ENCODE peak calls at places on chromosomes 16 and 17, in four cellular contexts. C is K562, L is GM12878, U is HepG2. Z is an unnamed sample.

GRCh38 chr17:28720247-28720996 is 637 bp downstream of the RPL23A start:
- DNase-seq in U (no peak), C (no peak), L (no peak), Z (no peak)

GRCh38 chr16:49855280-49855821 is 561 bp downstream of the ZNF423 start:
- DNase-seq in C (peak), L (peak), U (no peak), Z (peak)

GRCh38 chr16:70577256-70577698 is 53.7 kb downstream of the SF3B3 start:
- DNase-seq in L (no peak), U (no peak), C (no peak), Z (peak)

GRCh38 chr17:57363998-57364645 is 107.8 kb downstream of the MSI2 start:
- DNase-seq in L (no peak), C (no peak), U (no peak), Z (no peak)

GRCh38 chr17:51948128-51948527 is 210.4 kb downstream of the CA10 start:
- DNase-seq in C (no peak), L (no peak), U (no peak), Z (no peak)

GRCh38 chr17:80374732-80375118 is 40.2 kb upstream of the ENDOV start:
- DNase-seq in U (no peak), L (no peak), C (no peak), Z (no peak)

GRCh38 chr16:813204-813915 is 12.8 kb upstream of the GNG13 start:
- DNase-seq in L (no peak), C (peak), U (peak), Z (no peak)

GRCh38 chr17:36048061-36048460 is 16.0 kb upstream of the CCL18 start:
- DNase-seq in C (no peak), L (no peak), U (no peak), Z (no peak)

GRCh38 chr17:35498429-35499178 is 38.9 kb downstream of the SLFN12L start:
- DNase-seq in U (no peak), L (no peak), C (no peak), Z (no peak)

GRCh38 chr16:1763521-1764511 is 7.5 kb downstream of the NME3 start:
- DNase-seq in U (no peak), L (no peak), C (peak), Z (no peak)

GRCh38 chr17:80123791-80124190 is 22.4 kb downstream of the GAA start:
- DNase-seq in U (no peak), L (no peak), C (no peak), Z (no peak)

GRCh38 chr16:23538919-23539278 is 18.3 kb downstream of the EARS2 start:
- DNase-seq in U (no peak), C (no peak), L (no peak), Z (no peak)

GRCh38 chr17:57477483-57478357 is 221.4 kb downstream of the MSI2 start:
- DNase-seq in U (no peak), C (no peak), L (no peak), Z (no peak)

GRCh38 chr16:35552763-35553162 is 2093.4 kb downstream of the TP53TG3F start:
- DNase-seq in C (no peak), U (no peak), L (no peak), Z (no peak)

GRCh38 chr16:19417640-19418039 is at the start of gene TMC5:
- DNase-seq in L (no peak), C (peak), U (no peak), Z (no peak)

GRCh38 chr16:85894266-85894665 is 4.7 kb upstream of the IRF8 start:
- DNase-seq in L (no peak), C (no peak), U (peak), Z (no peak)

GRCh38 chr17:35245196-35245486 is 2.3 kb downstream of the SLFN5 start:
- DNase-seq in L (no peak), C (no peak), U (no peak), Z (peak)

GRCh38 chr17:66834919-66835454 is at the start of gene CACNG5:
- DNase-seq in L (no peak), U (no peak), C (peak), Z (no peak)

GRCh38 chr16:23302045-23302956 is at the start of gene SCNN1B:
- DNase-seq in L (no peak), U (no peak), C (no peak), Z (no peak)

GRCh38 chr17:40922239-40922638 is 15.2 kb downstream of the KRT23 start:
- DNase-seq in C (no peak), U (peak), L (no peak), Z (peak)

GRCh38 chr17:63275318-63275967 is 170.7 kb downstream of the CYB561 start:
- DNase-seq in L (no peak), C (peak), U (peak), Z (peak)

GRCh38 chr17:38328620-38329019 is 15.1 kb downstream of the GPR179 start:
- DNase-seq in U (no peak), C (no peak), L (no peak), Z (no peak)

GRCh38 chr16:3013491-3013951 is 798 bp downstream of the CLDN9 start:
- DNase-seq in L (no peak), U (no peak), C (no peak), Z (no peak)

GRCh38 chr17:3989156-3989886 is 25.1 kb upstream of the ATP2A3 start:
- DNase-seq in L (no peak), U (no peak), C (no peak), Z (peak)

GRCh38 chr17:3992370-3992769 is 28.1 kb upstream of the ATP2A3 start:
- DNase-seq in C (no peak), L (no peak), U (no peak), Z (no peak)

GRCh38 chr17:3993493-3994220 is 29.4 kb upstream of the ATP2A3 start:
- DNase-seq in U (no peak), C (no peak), L (peak), Z (peak)

GRCh38 chr17:3988297-3989120 is 24.3 kb upstream of the ATP2A3 start:
- DNase-seq in L (no peak), U (no peak), C (no peak), Z (no peak)

GRCh38 chr17:3990391-3991127 is 26.3 kb upstream of the ATP2A3 start:
- DNase-seq in U (no peak), C (no peak), L (no peak), Z (no peak)
- TF ChIP-seq MYC in U (no peak), C (no peak), L (no peak), Z (no peak)

DNA sequence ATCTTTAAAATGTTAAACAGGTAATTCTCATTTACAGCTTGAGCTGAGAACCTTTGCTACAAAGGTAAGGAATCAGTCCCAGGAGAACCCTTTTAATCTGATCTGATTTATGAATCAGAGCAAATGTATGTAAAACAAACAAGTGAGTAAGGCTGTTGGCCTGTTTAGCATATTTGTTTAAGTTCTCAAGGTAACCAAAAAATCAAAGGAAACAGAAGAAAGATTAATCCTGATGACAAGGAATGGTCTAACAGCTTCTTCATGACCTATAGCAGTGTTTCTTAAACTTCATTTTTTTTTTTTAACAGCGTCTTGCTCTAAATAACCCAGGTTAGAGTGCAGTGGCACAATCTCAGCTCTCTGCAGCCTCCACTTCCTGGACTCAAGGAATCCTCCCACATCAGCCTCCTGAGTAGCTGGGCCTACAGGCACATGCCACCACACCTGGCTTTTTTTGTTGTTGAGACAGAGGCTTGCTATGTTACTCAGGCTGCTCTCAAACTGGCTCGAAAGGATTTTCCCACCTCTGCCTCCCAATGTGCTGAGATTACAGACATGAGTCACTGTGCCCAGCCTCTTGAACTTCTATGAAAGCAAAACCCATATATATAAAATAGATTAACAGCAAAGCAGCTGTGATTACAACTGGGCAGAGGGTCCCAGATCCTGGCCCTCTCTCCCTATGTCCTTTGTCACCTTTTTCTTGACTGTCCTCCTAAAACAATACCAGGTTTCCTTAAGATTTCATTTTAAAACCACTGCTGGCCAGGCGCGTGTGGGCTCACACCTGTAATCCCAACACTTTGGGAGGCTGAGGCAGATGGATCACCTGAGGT is 5.1 kb upstream of the JPT1 start:
- DNase-seq in L (no peak), U (no peak), C (no peak), Z (peak)
- H2AFZ ChIP-seq in L (no peak), U (no peak), C (no peak), Z (no peak)

GRCh38 chr17:55264273-55264639 is 504 bp upstream of the HLF start:
- DNase-seq in L (no peak), U (no peak), C (no peak), Z (no peak)
- TF ChIP-seq EZH2 in L (no peak), U (no peak), C (no peak), Z (peak)

GRCh38 chr16:6684076-6684673 is 648.5 kb upstream of the RBFOX1 start:
- DNase-seq in C (peak), L (no peak), U (peak), Z (no peak)
- TF ChIP-seq MYC in C (no peak), L (no peak), U (no peak), Z (no peak)

GRCh38 chr17:17590883-17591407 is 563 bp downstream of the PEMT start:
- DNase-seq in C (no peak), U (no peak), L (no peak), Z (no peak)
- H2AFZ ChIP-seq in C (peak), U (no peak), L (peak), Z (peak)

DNA sequence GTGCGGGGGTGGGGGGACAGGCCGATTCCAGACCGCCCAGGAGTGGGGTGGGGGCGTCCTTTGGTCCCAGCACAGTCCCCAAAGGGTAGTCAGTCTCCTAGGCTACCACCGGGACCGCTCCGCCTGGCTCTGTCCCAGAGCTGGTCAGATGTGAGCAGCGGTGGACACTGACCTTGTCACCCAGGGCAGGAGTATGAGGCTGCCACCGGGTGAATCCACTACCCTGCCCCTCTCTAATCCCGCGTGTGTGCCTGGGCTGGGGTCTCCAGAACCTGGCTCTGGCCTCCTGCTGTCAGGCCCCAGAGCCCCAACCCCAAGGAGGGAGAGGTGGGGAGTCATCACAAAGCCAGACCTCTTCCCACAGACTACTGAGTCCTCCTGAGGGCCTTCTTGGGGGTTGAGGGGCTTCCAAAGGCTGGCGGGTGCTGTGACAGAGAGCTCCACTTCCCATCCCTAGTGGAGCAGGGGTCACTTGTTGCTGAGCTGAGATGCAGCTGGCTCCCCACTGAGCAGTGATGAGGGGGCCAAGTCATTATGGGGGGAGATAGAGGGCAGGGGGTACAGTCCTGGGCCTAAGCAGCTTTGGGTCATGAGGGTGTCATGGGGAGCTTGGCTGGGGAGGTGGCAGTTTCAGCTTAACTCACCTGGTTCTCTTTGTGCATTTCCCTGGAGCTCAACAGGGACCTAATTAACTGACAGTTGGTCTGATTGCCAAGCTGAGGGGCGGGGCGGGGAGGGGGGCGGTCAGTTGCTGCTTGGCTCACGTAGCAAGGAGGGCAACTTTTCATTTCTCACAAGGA is 1.2 kb downstream of the PPP1R1B start:
- DNase-seq in C (no peak), L (no peak), U (no peak), Z (no peak)
- TF ChIP-seq EZH2 in C (no peak), L (no peak), U (no peak), Z (no peak)